ENCODE peak calls at places on chromosome 3, in six cellular contexts. One of them, this sample, is unnamed.

GRCh38 chr3:143358793-143359491 is 239.4 kb downstream of the CHST2 start:
- DNase-seq in NCI-H748 treated with DMSO at 0.1 percent for 48 hours: peak
- DNase-seq in stimulated activated CD8-positive, alpha-beta memory T cell treated with anti-CD3 and anti-CD28 coated beads, Interleukin-2, amount 100 ng/mL, for 48 hours: no peak
- DNase-seq in activated CD4-positive, CD25-positive, alpha-beta regulatory T cell treated with anti-CD3 and anti-CD28 coated beads, Interleukin-2, amount 50 U/mL, for 72 hours: no peak
- DNase-seq in tibial artery: no peak
- DNase-seq in GM10248: no peak
- DNase-seq in this sample: no peak

GRCh38 chr3:29324180-29324651 is 43.3 kb downstream of the RBMS3 start:
- DNase-seq in NCI-H748 treated with DMSO at 0.1 percent for 48 hours: no peak
- DNase-seq in stimulated activated CD8-positive, alpha-beta memory T cell treated with anti-CD3 and anti-CD28 coated beads, Interleukin-2, amount 100 ng/mL, for 48 hours: no peak
- DNase-seq in activated CD4-positive, CD25-positive, alpha-beta regulatory T cell treated with anti-CD3 and anti-CD28 coated beads, Interleukin-2, amount 50 U/mL, for 72 hours: no peak
- DNase-seq in tibial artery: peak
- DNase-seq in GM10248: peak
- DNase-seq in this sample: peak

GRCh38 chr3:169564883-169565282 is 98.6 kb downstream of the MECOM start:
- DNase-seq in NCI-H748 treated with DMSO at 0.1 percent for 48 hours: no peak
- DNase-seq in stimulated activated CD8-positive, alpha-beta memory T cell treated with anti-CD3 and anti-CD28 coated beads, Interleukin-2, amount 100 ng/mL, for 48 hours: no peak
- DNase-seq in activated CD4-positive, CD25-positive, alpha-beta regulatory T cell treated with anti-CD3 and anti-CD28 coated beads, Interleukin-2, amount 50 U/mL, for 72 hours: no peak
- DNase-seq in tibial artery: no peak
- DNase-seq in GM10248: no peak
- DNase-seq in this sample: no peak

GRCh38 chr3:58049143-58049785 is 41.0 kb downstream of the FLNB start:
- DNase-seq in NCI-H748 treated with DMSO at 0.1 percent for 48 hours: no peak
- DNase-seq in stimulated activated CD8-positive, alpha-beta memory T cell treated with anti-CD3 and anti-CD28 coated beads, Interleukin-2, amount 100 ng/mL, for 48 hours: no peak
- DNase-seq in activated CD4-positive, CD25-positive, alpha-beta regulatory T cell treated with anti-CD3 and anti-CD28 coated beads, Interleukin-2, amount 50 U/mL, for 72 hours: no peak
- DNase-seq in tibial artery: peak
- DNase-seq in GM10248: no peak
- DNase-seq in this sample: peak

GRCh38 chr3:68666409-68667193 is 265.7 kb downstream of the TAFA4 start:
- DNase-seq in NCI-H748 treated with DMSO at 0.1 percent for 48 hours: no peak
- DNase-seq in stimulated activated CD8-positive, alpha-beta memory T cell treated with anti-CD3 and anti-CD28 coated beads, Interleukin-2, amount 100 ng/mL, for 48 hours: no peak
- DNase-seq in activated CD4-positive, CD25-positive, alpha-beta regulatory T cell treated with anti-CD3 and anti-CD28 coated beads, Interleukin-2, amount 50 U/mL, for 72 hours: no peak
- DNase-seq in tibial artery: no peak
- DNase-seq in GM10248: no peak
- DNase-seq in this sample: no peak

GRCh38 chr3:194166682-194167479 is 30.9 kb downstream of the HES1 start:
- DNase-seq in NCI-H748 treated with DMSO at 0.1 percent for 48 hours: no peak
- DNase-seq in stimulated activated CD8-positive, alpha-beta memory T cell treated with anti-CD3 and anti-CD28 coated beads, Interleukin-2, amount 100 ng/mL, for 48 hours: no peak
- DNase-seq in activated CD4-positive, CD25-positive, alpha-beta regulatory T cell treated with anti-CD3 and anti-CD28 coated beads, Interleukin-2, amount 50 U/mL, for 72 hours: no peak
- DNase-seq in tibial artery: no peak
- DNase-seq in GM10248: no peak
- DNase-seq in this sample: peak

GRCh38 chr3:167406876-167407492 is 26.9 kb upstream of the ZBBX start:
- DNase-seq in NCI-H748 treated with DMSO at 0.1 percent for 48 hours: no peak
- DNase-seq in stimulated activated CD8-positive, alpha-beta memory T cell treated with anti-CD3 and anti-CD28 coated beads, Interleukin-2, amount 100 ng/mL, for 48 hours: no peak
- DNase-seq in activated CD4-positive, CD25-positive, alpha-beta regulatory T cell treated with anti-CD3 and anti-CD28 coated beads, Interleukin-2, amount 50 U/mL, for 72 hours: no peak
- DNase-seq in tibial artery: peak
- DNase-seq in GM10248: peak
- DNase-seq in this sample: no peak

GRCh38 chr3:43764012-43764411 is 73.3 kb downstream of the ABHD5 start:
- DNase-seq in NCI-H748 treated with DMSO at 0.1 percent for 48 hours: no peak
- DNase-seq in stimulated activated CD8-positive, alpha-beta memory T cell treated with anti-CD3 and anti-CD28 coated beads, Interleukin-2, amount 100 ng/mL, for 48 hours: no peak
- DNase-seq in activated CD4-positive, CD25-positive, alpha-beta regulatory T cell treated with anti-CD3 and anti-CD28 coated beads, Interleukin-2, amount 50 U/mL, for 72 hours: no peak
- DNase-seq in tibial artery: no peak
- DNase-seq in GM10248: no peak
- DNase-seq in this sample: no peak

GRCh38 chr3:184911570-184911969 is 99.6 kb downstream of the VPS8 start:
- DNase-seq in NCI-H748 treated with DMSO at 0.1 percent for 48 hours: no peak
- DNase-seq in stimulated activated CD8-positive, alpha-beta memory T cell treated with anti-CD3 and anti-CD28 coated beads, Interleukin-2, amount 100 ng/mL, for 48 hours: no peak
- DNase-seq in activated CD4-positive, CD25-positive, alpha-beta regulatory T cell treated with anti-CD3 and anti-CD28 coated beads, Interleukin-2, amount 50 U/mL, for 72 hours: no peak
- DNase-seq in tibial artery: no peak
- DNase-seq in GM10248: no peak
- DNase-seq in this sample: no peak

GRCh38 chr3:81726735-81727134 is 34.7 kb downstream of the GBE1 start:
- DNase-seq in NCI-H748 treated with DMSO at 0.1 percent for 48 hours: no peak
- DNase-seq in stimulated activated CD8-positive, alpha-beta memory T cell treated with anti-CD3 and anti-CD28 coated beads, Interleukin-2, amount 100 ng/mL, for 48 hours: no peak
- DNase-seq in activated CD4-positive, CD25-positive, alpha-beta regulatory T cell treated with anti-CD3 and anti-CD28 coated beads, Interleukin-2, amount 50 U/mL, for 72 hours: no peak
- DNase-seq in tibial artery: no peak
- DNase-seq in GM10248: no peak
- DNase-seq in this sample: no peak

GRCh38 chr3:18853269-18853668 is 295.0 kb upstream of the KCNH8 start:
- DNase-seq in NCI-H748 treated with DMSO at 0.1 percent for 48 hours: no peak
- DNase-seq in stimulated activated CD8-positive, alpha-beta memory T cell treated with anti-CD3 and anti-CD28 coated beads, Interleukin-2, amount 100 ng/mL, for 48 hours: no peak
- DNase-seq in activated CD4-positive, CD25-positive, alpha-beta regulatory T cell treated with anti-CD3 and anti-CD28 coated beads, Interleukin-2, amount 50 U/mL, for 72 hours: no peak
- DNase-seq in tibial artery: no peak
- DNase-seq in GM10248: no peak
- DNase-seq in this sample: no peak

GRCh38 chr3:188595890-188596376 is 442.0 kb downstream of the LPP start:
- DNase-seq in NCI-H748 treated with DMSO at 0.1 percent for 48 hours: no peak
- DNase-seq in stimulated activated CD8-positive, alpha-beta memory T cell treated with anti-CD3 and anti-CD28 coated beads, Interleukin-2, amount 100 ng/mL, for 48 hours: no peak
- DNase-seq in activated CD4-positive, CD25-positive, alpha-beta regulatory T cell treated with anti-CD3 and anti-CD28 coated beads, Interleukin-2, amount 50 U/mL, for 72 hours: no peak
- DNase-seq in tibial artery: no peak
- DNase-seq in GM10248: no peak
- DNase-seq in this sample: no peak

GRCh38 chr3:73622135-73622534 is 2.6 kb downstream of the PDZRN3 start:
- DNase-seq in NCI-H748 treated with DMSO at 0.1 percent for 48 hours: peak
- DNase-seq in stimulated activated CD8-positive, alpha-beta memory T cell treated with anti-CD3 and anti-CD28 coated beads, Interleukin-2, amount 100 ng/mL, for 48 hours: no peak
- DNase-seq in activated CD4-positive, CD25-positive, alpha-beta regulatory T cell treated with anti-CD3 and anti-CD28 coated beads, Interleukin-2, amount 50 U/mL, for 72 hours: no peak
- DNase-seq in tibial artery: peak
- DNase-seq in GM10248: no peak
- DNase-seq in this sample: peak

GRCh38 chr3:127568604-127569003 is 21.9 kb downstream of the TPRA1 start:
- DNase-seq in NCI-H748 treated with DMSO at 0.1 percent for 48 hours: no peak
- DNase-seq in stimulated activated CD8-positive, alpha-beta memory T cell treated with anti-CD3 and anti-CD28 coated beads, Interleukin-2, amount 100 ng/mL, for 48 hours: no peak
- DNase-seq in activated CD4-positive, CD25-positive, alpha-beta regulatory T cell treated with anti-CD3 and anti-CD28 coated beads, Interleukin-2, amount 50 U/mL, for 72 hours: no peak
- DNase-seq in tibial artery: no peak
- DNase-seq in GM10248: no peak
- DNase-seq in this sample: no peak

GRCh38 chr3:122100591-122101491 is 45.7 kb downstream of the CD86 start:
- DNase-seq in NCI-H748 treated with DMSO at 0.1 percent for 48 hours: no peak
- DNase-seq in stimulated activated CD8-positive, alpha-beta memory T cell treated with anti-CD3 and anti-CD28 coated beads, Interleukin-2, amount 100 ng/mL, for 48 hours: no peak
- DNase-seq in activated CD4-positive, CD25-positive, alpha-beta regulatory T cell treated with anti-CD3 and anti-CD28 coated beads, Interleukin-2, amount 50 U/mL, for 72 hours: no peak
- DNase-seq in tibial artery: no peak
- DNase-seq in GM10248: peak
- DNase-seq in this sample: no peak

GRCh38 chr3:73423133-73423532 is 201.6 kb downstream of the PDZRN3 start:
- DNase-seq in NCI-H748 treated with DMSO at 0.1 percent for 48 hours: no peak
- DNase-seq in stimulated activated CD8-positive, alpha-beta memory T cell treated with anti-CD3 and anti-CD28 coated beads, Interleukin-2, amount 100 ng/mL, for 48 hours: no peak
- DNase-seq in activated CD4-positive, CD25-positive, alpha-beta regulatory T cell treated with anti-CD3 and anti-CD28 coated beads, Interleukin-2, amount 50 U/mL, for 72 hours: no peak
- DNase-seq in tibial artery: no peak
- DNase-seq in GM10248: no peak
- DNase-seq in this sample: peak

GRCh38 chr3:53822331-53822741 is 23.9 kb downstream of the CHDH start:
- DNase-seq in NCI-H748 treated with DMSO at 0.1 percent for 48 hours: no peak
- DNase-seq in stimulated activated CD8-positive, alpha-beta memory T cell treated with anti-CD3 and anti-CD28 coated beads, Interleukin-2, amount 100 ng/mL, for 48 hours: no peak
- DNase-seq in activated CD4-positive, CD25-positive, alpha-beta regulatory T cell treated with anti-CD3 and anti-CD28 coated beads, Interleukin-2, amount 50 U/mL, for 72 hours: no peak
- DNase-seq in tibial artery: no peak
- DNase-seq in GM10248: no peak
- DNase-seq in this sample: peak

GRCh38 chr3:52190294-52190841 is 7.6 kb upstream of the ALAS1 start:
- DNase-seq in NCI-H748 treated with DMSO at 0.1 percent for 48 hours: no peak
- DNase-seq in stimulated activated CD8-positive, alpha-beta memory T cell treated with anti-CD3 and anti-CD28 coated beads, Interleukin-2, amount 100 ng/mL, for 48 hours: no peak
- DNase-seq in activated CD4-positive, CD25-positive, alpha-beta regulatory T cell treated with anti-CD3 and anti-CD28 coated beads, Interleukin-2, amount 50 U/mL, for 72 hours: no peak
- DNase-seq in tibial artery: no peak
- DNase-seq in GM10248: no peak
- DNase-seq in this sample: no peak

GRCh38 chr3:45554001-45554691 is 40.4 kb upstream of the LIMD1 start:
- DNase-seq in NCI-H748 treated with DMSO at 0.1 percent for 48 hours: no peak
- DNase-seq in stimulated activated CD8-positive, alpha-beta memory T cell treated with anti-CD3 and anti-CD28 coated beads, Interleukin-2, amount 100 ng/mL, for 48 hours: no peak
- DNase-seq in activated CD4-positive, CD25-positive, alpha-beta regulatory T cell treated with anti-CD3 and anti-CD28 coated beads, Interleukin-2, amount 50 U/mL, for 72 hours: no peak
- DNase-seq in tibial artery: peak
- DNase-seq in GM10248: peak
- DNase-seq in this sample: peak

GRCh38 chr3:43259626-43260025 is 26.7 kb upstream of the SNRK start:
- DNase-seq in NCI-H748 treated with DMSO at 0.1 percent for 48 hours: no peak
- DNase-seq in stimulated activated CD8-positive, alpha-beta memory T cell treated with anti-CD3 and anti-CD28 coated beads, Interleukin-2, amount 100 ng/mL, for 48 hours: no peak
- DNase-seq in activated CD4-positive, CD25-positive, alpha-beta regulatory T cell treated with anti-CD3 and anti-CD28 coated beads, Interleukin-2, amount 50 U/mL, for 72 hours: no peak
- DNase-seq in tibial artery: no peak
- DNase-seq in GM10248: no peak
- DNase-seq in this sample: no peak

GRCh38 chr3:169627073-169627472 is 36.4 kb downstream of the MECOM start:
- DNase-seq in NCI-H748 treated with DMSO at 0.1 percent for 48 hours: peak
- DNase-seq in stimulated activated CD8-positive, alpha-beta memory T cell treated with anti-CD3 and anti-CD28 coated beads, Interleukin-2, amount 100 ng/mL, for 48 hours: no peak
- DNase-seq in activated CD4-positive, CD25-positive, alpha-beta regulatory T cell treated with anti-CD3 and anti-CD28 coated beads, Interleukin-2, amount 50 U/mL, for 72 hours: no peak
- DNase-seq in tibial artery: no peak
- DNase-seq in GM10248: no peak
- DNase-seq in this sample: no peak

GRCh38 chr3:37766220-37766605 is 95.5 kb upstream of the CTDSPL start:
- DNase-seq in NCI-H748 treated with DMSO at 0.1 percent for 48 hours: no peak
- DNase-seq in stimulated activated CD8-positive, alpha-beta memory T cell treated with anti-CD3 and anti-CD28 coated beads, Interleukin-2, amount 100 ng/mL, for 48 hours: no peak
- DNase-seq in activated CD4-positive, CD25-positive, alpha-beta regulatory T cell treated with anti-CD3 and anti-CD28 coated beads, Interleukin-2, amount 50 U/mL, for 72 hours: no peak
- DNase-seq in tibial artery: no peak
- DNase-seq in GM10248: no peak
- DNase-seq in this sample: no peak

This sample was measured in sigmoid colon.